ENCODE peak calls at places on chromosomes 1 and 21, in seven cellular contexts. K is MM.1S; Q is right cardiac atrium; M is CD8-positive, alpha-beta T cell; V is GM12878; T is mucosa of descending colon; O is lower lobe of right lung. F is an unnamed sample.

GRCh38 chr1:74246266-74246665 is 11.1 kb downstream of the TNNI3K start:
- DNase-seq in K (no peak), Q (no peak), M (no peak), V (no peak), T (no peak), O (no peak), F (no peak)

GRCh38 chr1:150477733-150478132 is 9.5 kb upstream of the TARS2 start:
- DNase-seq in K (no peak), Q (no peak), M (no peak), V (no peak), T (no peak), O (no peak), F (no peak)

GRCh38 chr1:92262516-92262915 is 36.3 kb downstream of the GLMN start:
- DNase-seq in K (no peak), Q (no peak), M (no peak), V (no peak), T (no peak), O (no peak), F (no peak)

GRCh38 chr1:42456754-42457089 is 379 bp downstream of the PPCS start:
- DNase-seq in K (peak; percentile 81), Q (peak; percentile 47), M (peak; percentile 24), V (peak; percentile 26), T (peak; percentile 79), O (peak; percentile 77), F (peak; percentile 74)

GRCh38 chr1:80536464-80536863 is 1264.3 kb upstream of the ADGRL2 start:
- DNase-seq in K (no peak), Q (no peak), M (no peak), V (no peak), T (no peak), O (no peak), F (no peak)

GRCh38 chr1:99994496-99994895 is 24.7 kb downstream of the SLC35A3 start:
- DNase-seq in K (no peak), Q (no peak), M (no peak), V (no peak), T (no peak), O (no peak), F (no peak)

GRCh38 chr21:26964379-26964778 is 2.5 kb downstream of the ADAMTS5 start:
- DNase-seq in K (no peak), Q (peak; percentile 73), M (no peak), V (no peak), T (peak; percentile 27), O (no peak), F (peak; percentile 33)

GRCh38 chr1:57623039-57623790 is 199.4 kb upstream of the DAB1 start:
- DNase-seq in K (no peak), Q (peak; percentile 58), M (no peak), V (no peak), T (no peak), O (no peak), F (no peak)

GRCh38 chr1:109185357-109185756 is 28.4 kb upstream of the SARS1 start:
- DNase-seq in K (no peak), Q (no peak), M (no peak), V (no peak), T (no peak), O (peak; percentile 80), F (no peak)

GRCh38 chr1:204900721-204901120 is 30.1 kb downstream of the NFASC start:
- DNase-seq in K (no peak), Q (no peak), M (no peak), V (no peak), T (no peak), O (no peak), F (no peak)

GRCh38 chr1:109399326-109399957 is 1.7 kb upstream of the SORT1 start:
- DNase-seq in K (peak; percentile 56), Q (no peak), M (no peak), V (no peak), T (no peak), O (no peak), F (peak; percentile 51)

GRCh38 chr1:229786974-229787610 is 161.0 kb downstream of the URB2 start:
- DNase-seq in K (no peak), Q (no peak), M (no peak), V (no peak), T (no peak), O (no peak), F (no peak)

GRCh38 chr1:195867638-195868037 is 740.6 kb downstream of the KCNT2 start:
- DNase-seq in K (no peak), Q (no peak), M (no peak), V (no peak), T (no peak), O (no peak), F (no peak)

GRCh38 chr1:159938221-159938852 is 7.1 kb downstream of the IGSF9 start:
- DNase-seq in K (no peak), Q (no peak), M (no peak), V (no peak), T (peak; percentile 36), O (no peak), F (no peak)

GRCh38 chr1:159938905-159939587 is 6.4 kb downstream of the IGSF9 start:
- DNase-seq in K (no peak), Q (no peak), M (no peak), V (no peak), T (peak; percentile 13), O (no peak), F (no peak)

GRCh38 chr1:159940006-159940620 is 5.3 kb downstream of the IGSF9 start:
- DNase-seq in K (no peak), Q (no peak), M (no peak), V (no peak), T (no peak), O (no peak), F (no peak)

GRCh38 chr1:159941139-159941866 is 4.1 kb downstream of the IGSF9 start:
- DNase-seq in K (no peak), Q (no peak), M (no peak), V (no peak), T (no peak), O (no peak), F (no peak)

DNA sequence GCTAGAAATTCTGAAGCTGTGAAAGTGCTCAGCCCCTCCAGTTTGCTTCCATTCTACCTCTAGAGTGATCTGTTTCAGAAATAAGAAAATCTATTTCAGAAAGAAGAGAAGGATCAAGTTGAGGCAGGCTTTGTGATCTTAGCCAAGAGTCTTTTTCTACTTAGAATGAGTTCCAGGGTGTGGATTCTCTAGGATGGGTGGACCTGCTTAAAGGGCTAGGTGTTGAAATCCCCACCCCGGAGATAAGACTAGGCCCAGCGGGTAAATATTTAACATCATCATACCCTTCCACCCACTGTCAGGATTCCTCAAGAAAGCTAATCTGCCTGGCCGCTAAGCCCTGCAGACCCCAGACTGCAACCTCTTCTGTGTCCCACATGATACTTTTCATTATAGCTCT is 5.8 kb downstream of the IGSF9 start:
- DNase-seq in K (no peak), Q (no peak), M (no peak), V (no peak), T (no peak), O (no peak), F (peak; percentile 60)
- H3K4me1 ChIP-seq in K (peaks cover 27% of the 10 kb centered on the region), Q (no peaks in the 10 kb centered on the region), M (peaks cover 4% of the 10 kb centered on the region), V (peaks cover 23% of the 10 kb centered on the region), T (peaks cover 46% of the 10 kb centered on the region), O (peaks cover 17% of the 10 kb centered on the region), F (peaks cover 32% of the 10 kb centered on the region)

GRCh38 chr1:21631944-21632887 is 36.9 kb downstream of the RAP1GAP start:
- DNase-seq in K (no peak), Q (no peak), M (no peak), V (no peak), T (peak; percentile 74), O (no peak), F (peak; percentile 73)

GRCh38 chr1:21628798-21629393 is 40.3 kb downstream of the RAP1GAP start:
- DNase-seq in K (no peak), Q (no peak), M (no peak), V (no peak), T (no peak), O (no peak), F (no peak)

GRCh38 chr1:21633141-21633755 is 35.9 kb downstream of the RAP1GAP start:
- DNase-seq in K (no peak), Q (no peak), M (no peak), V (no peak), T (no peak), O (no peak), F (no peak)

GRCh38 chr1:21629971-21630370 is 39.2 kb downstream of the RAP1GAP start:
- DNase-seq in K (no peak), Q (no peak), M (no peak), V (no peak), T (no peak), O (no peak), F (no peak)

DNA sequence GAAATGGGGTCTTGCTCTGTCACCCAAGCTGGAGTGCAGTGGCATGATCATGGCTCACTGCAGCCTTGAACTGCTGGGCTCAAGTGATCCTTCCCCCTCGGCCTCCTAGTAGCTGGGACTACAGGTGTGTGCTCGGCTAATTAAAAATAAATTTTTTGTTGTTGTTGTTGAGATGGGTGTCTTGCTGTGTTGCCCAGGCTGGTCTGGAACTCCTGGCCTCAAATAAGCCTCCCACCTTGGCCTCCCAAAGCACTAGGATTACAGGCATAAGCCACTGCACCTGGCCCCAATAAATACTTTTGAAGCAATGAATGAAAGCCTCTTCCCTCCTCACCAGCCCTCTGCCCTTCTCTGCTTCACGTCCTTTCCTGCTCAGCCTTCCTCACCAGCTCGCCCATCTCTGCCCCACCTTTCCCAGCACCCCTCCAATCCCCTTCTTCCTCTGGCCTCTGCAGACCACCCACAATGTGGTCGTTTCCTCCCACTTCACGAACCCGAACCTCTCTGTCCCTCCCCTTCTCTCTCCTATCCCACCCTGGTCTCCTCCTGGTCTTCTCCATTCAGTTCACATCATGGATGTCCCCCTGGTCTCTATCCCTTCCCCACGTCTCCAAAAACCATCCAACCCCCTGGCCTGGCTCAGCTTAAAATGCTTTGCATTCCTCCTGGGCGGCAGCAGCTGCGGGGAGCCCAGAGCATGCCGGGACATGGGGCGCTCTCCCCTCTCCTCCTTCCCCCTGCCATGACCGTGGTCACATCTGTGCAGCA is 38.4 kb downstream of the RAP1GAP start:
- DNase-seq in K (no peak), Q (no peak), M (no peak), V (no peak), T (no peak), O (no peak), F (no peak)
- H3K4me1 ChIP-seq in K (no peaks in the 10 kb centered on the region), Q (no peaks in the 10 kb centered on the region), M (no peaks in the 10 kb centered on the region), V (no peaks in the 10 kb centered on the region), T (peaks cover 4% of the 10 kb centered on the region), O (peaks cover 10% of the 10 kb centered on the region), F (no peaks in the 10 kb centered on the region)

DNA sequence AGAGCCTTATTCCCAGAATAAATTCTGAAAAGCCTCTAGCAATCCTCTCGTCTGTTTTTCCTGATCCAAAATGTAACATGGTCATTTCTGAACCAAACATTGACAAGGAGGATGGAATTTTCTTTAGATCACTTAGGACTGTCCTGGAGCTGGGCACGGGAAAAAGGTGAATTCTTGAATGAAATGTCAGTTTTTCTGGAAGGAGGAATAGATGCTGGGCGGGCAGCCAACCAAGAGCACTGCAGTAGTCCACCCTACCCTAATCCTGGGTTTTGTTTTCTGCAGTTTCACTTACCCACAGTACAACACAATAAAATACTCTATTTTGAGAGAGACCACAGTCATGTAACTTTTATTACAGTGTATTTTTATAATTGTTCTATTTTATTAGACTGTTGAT is 20.9 kb downstream of the RIT1 start:
- DNase-seq in K (no peak), Q (no peak), M (no peak), V (no peak), T (no peak), O (no peak), F (no peak)
- H3K4me1 ChIP-seq in K (no peaks in the 10 kb centered on the region), Q (peaks cover 4% of the 10 kb centered on the region), M (peaks cover 13% of the 10 kb centered on the region), V (no peaks in the 10 kb centered on the region), T (peaks cover 11% of the 10 kb centered on the region), O (peaks cover 17% of the 10 kb centered on the region), F (no peaks in the 10 kb centered on the region)

DNA sequence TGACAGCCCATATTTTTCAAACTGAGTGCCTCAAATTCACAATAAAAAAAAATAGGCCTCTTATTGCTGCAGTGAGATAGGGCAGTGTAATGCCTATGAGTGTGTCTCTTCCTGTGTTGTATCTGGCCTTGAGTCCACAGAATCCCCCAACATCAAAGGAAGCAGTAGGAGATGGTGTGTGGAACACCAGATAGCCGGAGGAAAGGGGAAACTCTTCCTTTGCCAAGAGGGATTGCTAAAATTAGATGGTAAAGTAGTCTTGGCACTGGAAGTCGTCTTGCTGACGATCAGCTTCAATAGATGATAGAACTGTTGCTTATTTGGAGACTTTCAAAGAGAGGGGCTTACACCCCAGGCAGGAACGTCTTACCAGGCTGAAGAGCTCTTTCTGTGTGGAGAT is 51.8 kb downstream of the RUNX1 start:
- DNase-seq in K (no peak), Q (no peak), M (no peak), V (no peak), T (no peak), O (no peak), F (no peak)
- H3K4me1 ChIP-seq in K (no peaks in the 10 kb centered on the region), Q (peaks cover 5% of the 10 kb centered on the region), M (peaks cover 34% of the 10 kb centered on the region), V (peaks cover 4% of the 10 kb centered on the region), T (no peaks in the 10 kb centered on the region), O (peaks cover 31% of the 10 kb centered on the region), F (no peaks in the 10 kb centered on the region)